ENCODE peak calls at places on chromosomes 11 and 22, in ten cellular contexts. P is K562, K is transverse colon, M is tibial nerve, F is body of pancreas, V is endothelial cell of umbilical vein, I is IMR-90, E is right lobe of liver, Y is HCT116, L is breast epithelium. W is an unnamed sample.
A peak's percentile ranks its signal among the peaks of the same experiment; 100 is the strongest.

GRCh38 chr11:134449713-134450112 is 37.7 kb upstream of the B3GAT1 start:
- DNase-seq in F (no peak), Y (peak; percentile 4), L (no peak), V (no peak), I (no peak), K (no peak), P (no peak), M (no peak), E (no peak), W (no peak)

GRCh38 chr11:70506986-70507385 is 108.7 kb downstream of the CTTN start:
- DNase-seq in I (no peak), K (no peak), L (no peak), V (no peak), F (no peak), M (no peak), P (no peak), E (peak; percentile 15), Y (no peak), W (no peak)

GRCh38 chr11:103584021-103584420 is 452.4 kb upstream of the DDI1 start:
- DNase-seq in M (no peak), F (no peak), K (no peak), I (no peak), Y (no peak), V (no peak), E (no peak), P (no peak), L (no peak), W (no peak)

GRCh38 chr11:103942646-103943045 is 93.8 kb upstream of the DDI1 start:
- DNase-seq in K (no peak), F (no peak), I (no peak), V (no peak), P (no peak), M (no peak), L (no peak), E (no peak), Y (no peak), W (no peak)

GRCh38 chr11:12810497-12810896 is 136.3 kb downstream of the TEAD1 start:
- DNase-seq in E (no peak), F (no peak), P (peak; percentile 38), M (no peak), K (no peak), L (no peak), Y (no peak), I (peak; percentile 64), V (no peak), W (no peak)

GRCh38 chr11:67600324-67601029 is 6.3 kb upstream of the NDUFV1 start:
- DNase-seq in E (no peak), F (no peak), Y (no peak), P (no peak), V (no peak), L (no peak), M (no peak), K (peak; percentile 47), I (no peak), W (no peak)

GRCh38 chr22:42299586-42300285 is 29.3 kb upstream of the TCF20 start:
- DNase-seq in P (peak; percentile 55), K (peak; percentile 48), F (no peak), V (no peak), I (no peak), Y (no peak), M (peak; percentile 25), E (no peak), L (no peak), W (peak; percentile 12)

GRCh38 chr22:19868773-19869471 is 14.2 kb upstream of the GNB1L start:
- DNase-seq in L (no peak), V (no peak), M (peak; percentile 51), F (peak; percentile 15), Y (no peak), I (no peak), P (no peak), E (peak; percentile 48), K (peak; percentile 66), W (peak; percentile 6)

DNA sequence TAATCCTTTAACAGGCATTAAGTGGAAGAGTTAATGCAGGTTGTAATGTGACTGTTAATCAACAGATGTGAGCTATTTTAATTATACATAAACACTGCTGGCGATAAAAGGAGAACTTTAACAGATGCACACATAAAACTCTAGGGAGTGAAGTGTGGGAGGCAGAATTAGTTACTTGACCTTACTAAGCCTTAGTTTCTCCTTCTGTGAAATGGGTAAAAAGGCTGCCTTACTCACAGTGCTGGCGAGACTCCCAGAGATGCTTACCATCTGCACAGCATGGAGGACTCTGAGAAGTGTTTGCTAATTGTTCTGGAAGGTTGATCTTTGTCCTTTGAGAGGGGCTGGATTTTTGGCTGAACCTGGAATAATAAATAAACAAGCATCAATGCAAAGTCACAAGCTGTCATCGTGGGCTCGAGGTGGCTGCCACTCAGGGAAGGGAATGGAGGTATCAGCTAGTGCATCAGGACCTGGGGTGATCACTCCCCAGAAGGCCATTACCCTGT is 58.6 kb upstream of the MPEG1 start:
- DNase-seq in L (no peak), Y (no peak), M (no peak), I (no peak), E (no peak), V (no peak), K (no peak), F (no peak), P (no peak), W (no peak)
- H3K4me1 ChIP-seq in L (no peaks in the 10 kb centered on the region), Y (peaks cover 7% of the 10 kb centered on the region), M (no peaks in the 10 kb centered on the region), I (no peaks in the 10 kb centered on the region), E (no peaks in the 10 kb centered on the region), V (no peaks in the 10 kb centered on the region), K (peaks cover 3% of the 10 kb centered on the region), F (no peaks in the 10 kb centered on the region), P (no peaks in the 10 kb centered on the region), W (no peaks in the 10 kb centered on the region)

DNA sequence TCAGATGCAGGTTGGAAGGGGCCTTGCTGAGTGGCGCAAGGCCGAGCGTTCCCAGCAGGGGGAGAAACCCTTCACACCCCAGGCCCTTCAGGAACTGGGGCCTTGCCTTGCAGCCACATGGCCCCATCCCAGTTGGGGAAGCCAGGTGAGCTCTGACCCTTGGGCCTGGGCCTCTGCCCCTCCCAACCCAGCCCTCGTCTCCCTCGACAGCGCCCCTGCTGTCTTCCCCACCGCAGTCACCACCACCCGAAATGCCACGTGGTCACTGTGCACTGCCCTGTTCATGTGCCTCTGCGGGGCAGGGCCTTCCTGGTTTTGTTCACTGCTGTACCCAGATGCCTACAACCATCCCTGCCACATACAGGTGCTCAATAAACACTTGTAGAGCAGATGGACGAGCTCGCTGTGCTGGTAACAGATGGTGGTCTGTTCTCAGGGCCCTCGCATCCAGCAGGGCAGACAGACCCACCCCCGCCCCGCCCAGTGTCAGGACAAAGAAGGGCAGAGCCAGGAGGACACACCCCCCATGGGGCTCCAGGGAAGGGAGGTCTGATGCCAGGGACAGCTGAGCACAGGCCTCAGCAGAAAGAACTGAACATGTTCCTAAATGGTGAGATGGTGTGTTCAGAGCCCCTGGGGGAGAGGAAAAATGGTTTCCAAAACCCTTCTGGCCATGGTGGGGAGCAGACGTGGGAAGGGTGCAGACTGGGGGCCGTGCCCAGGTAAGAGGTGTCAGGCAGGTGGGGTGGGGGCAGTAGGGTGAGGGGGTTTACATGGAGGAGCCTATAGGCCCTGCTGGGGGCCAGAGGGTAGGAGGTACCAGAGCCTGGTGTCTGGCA is 3.7 kb downstream of the POLR2L start:
- DNase-seq in P (no peak), L (no peak), I (no peak), V (peak; percentile 34), E (no peak), M (no peak), Y (no peak), K (peak; percentile 40), F (no peak), W (no peak)
- TF ChIP-seq POLR2A in P (peak; percentile 73), L (no peak), I (no peak), V (no peak), E (no peak), M (no peak), Y (no peak), K (peak; percentile 19), F (no peak), W (no peak)

GRCh38 chr11:27458182-27458581 is 14.4 kb downstream of the LGR4 start:
- DNase-seq in M (no peak), Y (no peak), V (no peak), E (no peak), L (no peak), F (no peak), K (no peak), I (no peak), P (no peak), W (no peak)

GRCh38 chr11:27456140-27456801 is 16.3 kb downstream of the LGR4 start:
- DNase-seq in K (no peak), L (no peak), I (peak; percentile 50), P (no peak), Y (no peak), F (no peak), E (no peak), M (no peak), V (peak; percentile 68), W (no peak)

GRCh38 chr11:27453701-27454100 is 18.9 kb downstream of the LGR4 start:
- DNase-seq in F (no peak), Y (no peak), I (no peak), V (no peak), E (no peak), M (no peak), P (no peak), L (no peak), K (no peak), W (no peak)

GRCh38 chr11:27456802-27457329 is 15.7 kb downstream of the LGR4 start:
- DNase-seq in I (no peak), F (no peak), V (no peak), M (no peak), P (no peak), L (no peak), E (no peak), Y (no peak), K (no peak), W (no peak)

GRCh38 chr11:27455667-27456066 is 16.9 kb downstream of the LGR4 start:
- DNase-seq in Y (no peak), L (no peak), K (no peak), F (no peak), I (no peak), V (no peak), P (no peak), E (no peak), M (no peak), W (no peak)
- H3K4me1 ChIP-seq in Y (no peaks in the 10 kb centered on the region), L (no peaks in the 10 kb centered on the region), K (peaks cover 7% of the 10 kb centered on the region), F (peaks cover 98% of the 10 kb centered on the region), I (peaks cover 3% of the 10 kb centered on the region), V (peaks cover 14% of the 10 kb centered on the region), P (no peaks in the 10 kb centered on the region), E (peaks cover 28% of the 10 kb centered on the region), M (no peaks in the 10 kb centered on the region), W (peaks cover 8% of the 10 kb centered on the region)

GRCh38 chr11:83195176-83195531 is 1.6 kb downstream of the ANKRD42 start:
- DNase-seq in V (no peak), P (no peak), M (no peak), Y (no peak), F (no peak), I (peak; percentile 1), E (no peak), K (no peak), L (no peak), W (no peak)

GRCh38 chr11:83191986-83192385 is 1.5 kb upstream of the ANKRD42 start:
- DNase-seq in L (no peak), I (no peak), P (peak; percentile 20), V (no peak), K (no peak), Y (no peak), F (no peak), E (no peak), M (no peak), W (no peak)

GRCh38 chr11:83192846-83193245 is 666 bp upstream of the ANKRD42 start:
- DNase-seq in L (no peak), F (no peak), V (no peak), K (no peak), P (no peak), Y (no peak), E (no peak), M (no peak), I (no peak), W (no peak)

GRCh38 chr11:83194284-83195175 is 1.0 kb downstream of the ANKRD42 start:
- DNase-seq in V (peak; percentile 65), K (peak; percentile 68), E (peak; percentile 72), L (peak; percentile 47), P (peak; percentile 25), M (peak; percentile 38), I (peak; percentile 77), F (peak; percentile 58), Y (no peak), W (peak; percentile 16)

DNA sequence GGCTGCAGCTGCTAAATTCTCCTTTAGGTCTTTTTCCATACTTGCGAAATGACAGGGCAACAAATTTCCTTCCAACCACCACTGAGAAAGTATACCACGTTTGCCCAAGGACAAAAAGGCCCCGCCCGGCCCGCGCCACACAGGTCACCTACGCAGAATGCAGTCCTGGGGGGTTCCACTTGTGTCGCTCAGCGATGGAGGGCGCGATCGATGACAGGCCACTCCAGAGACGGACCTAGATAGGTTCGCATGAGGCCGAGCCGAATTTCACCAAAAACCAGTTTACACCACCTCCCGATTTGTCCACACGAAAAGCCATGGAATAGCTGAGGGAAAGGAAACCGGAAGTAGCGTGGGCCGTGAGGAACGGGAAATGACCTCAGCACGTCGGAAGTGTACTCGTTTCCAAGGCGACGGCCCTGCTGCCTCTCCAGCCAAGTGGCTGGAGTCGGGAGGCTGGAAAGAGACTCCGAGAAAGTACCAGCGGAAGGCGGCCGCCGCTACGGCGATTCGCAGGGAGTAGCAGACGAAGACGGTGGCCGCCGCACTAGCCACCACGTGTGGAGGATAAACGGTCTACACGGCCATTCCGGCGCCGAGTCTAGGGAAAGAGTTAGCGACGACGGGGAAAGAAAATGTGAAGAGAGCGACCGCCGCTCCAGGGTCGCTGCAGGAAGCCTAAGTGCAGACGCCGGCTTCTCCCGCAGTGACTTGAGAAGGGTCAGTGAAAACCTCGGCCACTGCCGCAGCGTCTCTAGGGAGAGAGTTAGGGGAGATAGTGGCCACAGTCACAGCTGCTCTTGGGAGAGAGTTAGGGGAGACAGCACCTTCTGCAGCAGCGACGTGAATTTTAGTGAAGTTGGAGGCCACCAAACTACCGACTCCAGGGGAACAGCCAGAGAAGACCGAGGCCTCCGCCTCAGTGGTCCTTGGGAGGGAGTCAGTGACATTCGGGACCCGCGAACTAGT is at the start of gene ANKRD42:
- DNase-seq in Y (peak; percentile 89), P (peak; percentile 85), L (peak; percentile 92), F (peak; percentile 93), M (peak; percentile 95), K (peak; percentile 93), V (peak; percentile 96), I (peak; percentile 96), E (peak; percentile 95), W (peak; percentile 91)
- TF ChIP-seq POLR2A in Y (peak; percentile 32), P (peak; percentile 89), L (peak; percentile 76), F (peak; percentile 40), M (peak; percentile 67), K (peak; percentile 82), V (peak; percentile 92), I (peak; percentile 86), E (peak; percentile 51), W (peak; percentile 78)

W was measured in gastrocnemius medialis.